ENCODE peak calls at places on chromosomes 13 and 19, in six cellular contexts. K, B, M, G, I and R are unnamed samples.

GRCh38 chr13:74299688-74300087 is 165.5 kb upstream of the KLF12 start:
- DNase-seq in K (no peak), B (no peak), M (no peak), G (no peak), I (no peak), R (no peak)

GRCh38 chr19:7149956-7150705 is 80.6 kb downstream of the ZNF557 start:
- DNase-seq in K (no peak), B (no peak), M (no peak), G (peak; percentile 53), I (no peak), R (no peak)

GRCh38 chr19:4501005-4501591 is 17.2 kb downstream of the PLIN4 start:
- DNase-seq in K (no peak), B (no peak), M (no peak), G (no peak), I (no peak), R (no peak)

GRCh38 chr13:108919036-108919907 is 289.9 kb downstream of the MYO16 start:
- DNase-seq in K (peak; percentile 54), B (no peak), M (peak; percentile 50), G (no peak), I (no peak), R (peak; percentile 18)

GRCh38 chr19:13850910-13851753 is 25.8 kb upstream of the NANOS3 start:
- DNase-seq in K (peak; percentile 75), B (peak; percentile 70), M (peak; percentile 94), G (peak; percentile 97), I (peak; percentile 68), R (peak; percentile 95)

GRCh38 chr19:4678881-4679379 is 8.8 kb upstream of the MYDGF start:
- DNase-seq in K (no peak), B (no peak), M (peak; percentile 16), G (no peak), I (peak; percentile 24), R (no peak)

GRCh38 chr13:69579351-69579750 is 528.3 kb upstream of the ATXN8OS start:
- DNase-seq in K (no peak), B (no peak), M (no peak), G (no peak), I (no peak), R (no peak)

GRCh38 chr19:31100945-31101344 is 248.3 kb downstream of the TSHZ3 start:
- DNase-seq in K (no peak), B (no peak), M (no peak), G (no peak), I (no peak), R (no peak)

GRCh38 chr13:110989331-110989730 is 74.5 kb upstream of the ANKRD10 start:
- DNase-seq in K (no peak), B (no peak), M (no peak), G (no peak), I (no peak), R (no peak)

GRCh38 chr19:18002347-18002850 is 5.6 kb upstream of the ARRDC2 start:
- DNase-seq in K (no peak), B (no peak), M (no peak), G (peak; percentile 77), I (no peak), R (no peak)

GRCh38 chr19:2269244-2270156 is 12.5 kb downstream of the PEAK3 start:
- DNase-seq in K (peak; percentile 66), B (peak; percentile 99), M (peak; percentile 96), G (peak; percentile 99), I (peak; percentile 99), R (peak; percentile 98)

GRCh38 chr19:16193466-16193865 is 4.2 kb upstream of the AP1M1 start:
- DNase-seq in K (no peak), B (no peak), M (no peak), G (peak; percentile 33), I (no peak), R (no peak)

GRCh38 chr19:35843676-35844481 is 8.4 kb downstream of the NPHS1 start:
- DNase-seq in K (no peak), B (no peak), M (peak; percentile 32), G (no peak), I (no peak), R (no peak)

GRCh38 chr13:79722885-79723445 is 242.0 kb downstream of the NDFIP2 start:
- DNase-seq in K (no peak), B (no peak), M (no peak), G (no peak), I (no peak), R (no peak)

GRCh38 chr19:10000171-10000826 is 10.0 kb downstream of the COL5A3 start:
- DNase-seq in K (no peak), B (peak; percentile 64), M (peak; percentile 80), G (peak; percentile 77), I (peak; percentile 64), R (peak; percentile 77)

GRCh38 chr13:22210134-22210930 is 539.5 kb downstream of the FGF9 start:
- DNase-seq in K (no peak), B (no peak), M (no peak), G (no peak), I (no peak), R (no peak)

GRCh38 chr19:55005684-55006488 is 32.2 kb downstream of the GP6 start:
- DNase-seq in K (no peak), B (peak; percentile 22), M (no peak), G (no peak), I (peak; percentile 20), R (peak; percentile 19)

GRCh38 chr19:2270157-2270571 is 11.8 kb downstream of the PEAK3 start:
- DNase-seq in K (no peak), B (peak; percentile 28), M (peak; percentile 39), G (peak; percentile 83), I (peak; percentile 53), R (peak; percentile 23)